ENCODE peak calls at places on chromosome 16, in six cellular contexts. M, L, A, S, H and V are unnamed samples.

GRCh38 chr16:71792176-71792575 is 16.5 kb downstream of the AP1G1 start:
- DNase-seq in A (peak; percentile 60), L (no peak), S (no peak), H (no peak), M (no peak), V (peak; percentile 38)

GRCh38 chr16:31577411-31577810 is 49.7 kb downstream of the AHSP start:
- DNase-seq in L (no peak), H (no peak), A (no peak), S (no peak), M (no peak), V (no peak)

GRCh38 chr16:77297996-77298637 is 98.9 kb downstream of the SYCE1L start:
- DNase-seq in S (peak; percentile 51), H (peak; percentile 60), M (no peak), A (peak; percentile 49), L (no peak), V (no peak)

GRCh38 chr16:55760665-55761035 is 72.2 kb downstream of the CES1 start:
- DNase-seq in S (no peak), H (no peak), A (peak; percentile 9), L (no peak), M (no peak), V (no peak)

GRCh38 chr16:84245933-84246678 is 6.3 kb upstream of the KCNG4 start:
- DNase-seq in A (no peak), L (no peak), S (no peak), H (no peak), M (no peak), V (no peak)

GRCh38 chr16:64428463-64428862 is 693.4 kb downstream of the CDH11 start:
- DNase-seq in A (peak; percentile 62), H (peak; percentile 82), M (no peak), S (peak; percentile 75), L (peak; percentile 81), V (peak; percentile 65)

GRCh38 chr16:71894229-71894920 is 956 bp upstream of the IST1 start:
- DNase-seq in M (peak; percentile 68), S (peak; percentile 59), A (peak; percentile 74), L (peak; percentile 76), H (peak; percentile 77), V (peak; percentile 86)

GRCh38 chr16:85393674-85394510 is 219.2 kb upstream of the GSE1 start:
- DNase-seq in H (no peak), S (peak; percentile 23), A (peak; percentile 64), M (peak; percentile 97), L (peak; percentile 40), V (peak; percentile 68)

GRCh38 chr16:10971560-10971961 is 27.2 kb downstream of the CLEC16A start:
- DNase-seq in A (peak; percentile 88), S (peak; percentile 80), H (peak; percentile 73), L (peak; percentile 92), M (no peak), V (peak; percentile 95)

GRCh38 chr16:77273815-77274214 is 74.6 kb downstream of the SYCE1L start:
- DNase-seq in H (no peak), M (no peak), A (no peak), S (peak; percentile 36), L (no peak), V (no peak)

GRCh38 chr16:333406-334094 is 19.0 kb downstream of the AXIN1 start:
- DNase-seq in L (no peak), H (no peak), S (no peak), M (no peak), A (no peak), V (peak; percentile 38)

GRCh38 chr16:130533-131173 is 7.8 kb downstream of the NPRL3 start:
- DNase-seq in S (no peak), M (no peak), H (no peak), L (no peak), A (no peak), V (no peak)

GRCh38 chr16:27452569-27453475 is 50.8 kb downstream of the IL21R start:
- DNase-seq in M (no peak), L (no peak), S (no peak), A (no peak), H (no peak), V (no peak)

GRCh38 chr16:15865742-15866141 is 8.9 kb upstream of the MYH11 start:
- DNase-seq in L (peak; percentile 73), A (peak; percentile 14), M (no peak), S (no peak), H (no peak), V (peak; percentile 61)

GRCh38 chr16:7086842-7087616 is 245.6 kb upstream of the RBFOX1 start:
- DNase-seq in S (peak; percentile 1), M (peak; percentile 78), A (no peak), L (no peak), H (no peak), V (no peak)

GRCh38 chr16:24853830-24854229 is 8.1 kb downstream of the SLC5A11 start:
- DNase-seq in M (peak; percentile 54), A (peak; percentile 66), L (peak; percentile 66), S (peak; percentile 78), H (peak; percentile 63), V (peak; percentile 53)

DNA sequence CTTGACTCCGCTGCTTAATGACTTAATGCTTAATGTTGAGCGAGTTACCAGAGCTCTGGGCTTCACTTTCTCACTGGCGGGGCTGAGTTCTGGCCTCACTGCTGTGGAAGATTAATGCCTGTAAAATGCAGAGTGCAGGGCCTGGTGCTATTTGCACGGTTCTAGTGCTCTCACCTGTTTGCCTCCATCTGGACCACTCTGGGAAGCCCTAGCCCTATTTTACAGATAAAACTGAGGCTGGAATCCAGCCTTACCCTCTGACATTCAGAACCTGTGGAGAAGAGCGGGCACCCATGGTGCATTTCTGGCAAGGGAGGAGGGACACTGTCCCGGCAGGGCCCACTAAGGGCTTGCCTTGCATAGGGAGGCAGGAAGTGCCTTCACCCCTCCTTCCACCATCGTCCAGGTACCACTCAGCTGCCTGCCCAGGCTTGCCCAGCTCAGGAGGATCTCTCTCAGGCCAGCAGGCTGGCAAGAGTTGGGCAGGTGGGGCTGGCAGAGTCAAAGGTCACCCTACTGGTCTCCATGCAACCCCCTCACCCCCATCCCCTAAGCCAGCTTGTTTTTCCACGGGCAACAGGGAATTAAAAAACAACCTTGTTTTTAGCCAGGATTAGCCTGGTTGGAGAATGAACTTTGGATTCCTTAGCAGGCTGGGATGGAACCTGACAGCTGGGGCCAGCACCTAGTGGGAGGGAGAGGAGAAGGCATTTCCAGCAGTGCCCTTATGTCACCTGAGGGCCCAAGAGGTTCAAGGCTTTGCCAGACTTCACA is 4.1 kb upstream of the UBALD1 start:
- DNase-seq in A (no peak), L (no peak), S (no peak), M (no peak), H (no peak), V (no peak)
- H3K9ac ChIP-seq in A (no peak overlapping the region), L (no peak overlapping the region), S (no peak overlapping the region), M (no peak overlapping the region), H (no peak overlapping the region), V (no peak overlapping the region)

DNA sequence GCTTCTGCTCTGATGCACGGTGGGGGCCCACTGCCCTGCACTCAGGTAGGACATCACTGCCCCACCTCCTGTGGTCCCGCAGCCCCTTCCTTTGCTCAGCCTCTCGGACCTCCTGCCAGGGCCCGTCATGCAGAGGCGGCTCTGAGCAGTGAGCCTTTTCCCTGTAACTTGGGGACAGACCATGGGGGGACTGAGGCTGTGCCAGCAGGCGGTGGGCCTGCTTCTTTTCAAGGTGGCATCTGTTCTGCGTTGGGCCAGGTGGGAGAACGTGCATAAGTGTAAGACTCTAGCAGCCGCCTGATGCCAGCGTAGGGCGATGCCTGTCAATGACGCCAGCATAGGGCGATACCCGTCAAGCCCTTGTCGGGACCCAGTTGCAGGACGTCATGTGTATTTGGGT is 40.3 kb upstream of the ZNF469 start:
- DNase-seq in A (no peak), L (no peak), H (no peak), M (no peak), S (no peak), V (no peak)
- H3K27me3 ChIP-seq in A (no peaks in the 10 kb centered on the region), L (no peaks in the 10 kb centered on the region), H (no peaks in the 10 kb centered on the region), M (no peaks in the 10 kb centered on the region), S (no peaks in the 10 kb centered on the region), V (no peaks in the 10 kb centered on the region)

GRCh38 chr16:12318661-12319463 is 342.3 kb downstream of the SNX29 start:
- DNase-seq in L (peak; percentile 24), A (peak; percentile 18), H (no peak), S (no peak), M (no peak), V (no peak)
- H3K9ac ChIP-seq in L (no peak overlapping the region), A (no peak overlapping the region), H (no peak overlapping the region), S (no peak overlapping the region), M (no peak overlapping the region), V (no peak overlapping the region)

DNA sequence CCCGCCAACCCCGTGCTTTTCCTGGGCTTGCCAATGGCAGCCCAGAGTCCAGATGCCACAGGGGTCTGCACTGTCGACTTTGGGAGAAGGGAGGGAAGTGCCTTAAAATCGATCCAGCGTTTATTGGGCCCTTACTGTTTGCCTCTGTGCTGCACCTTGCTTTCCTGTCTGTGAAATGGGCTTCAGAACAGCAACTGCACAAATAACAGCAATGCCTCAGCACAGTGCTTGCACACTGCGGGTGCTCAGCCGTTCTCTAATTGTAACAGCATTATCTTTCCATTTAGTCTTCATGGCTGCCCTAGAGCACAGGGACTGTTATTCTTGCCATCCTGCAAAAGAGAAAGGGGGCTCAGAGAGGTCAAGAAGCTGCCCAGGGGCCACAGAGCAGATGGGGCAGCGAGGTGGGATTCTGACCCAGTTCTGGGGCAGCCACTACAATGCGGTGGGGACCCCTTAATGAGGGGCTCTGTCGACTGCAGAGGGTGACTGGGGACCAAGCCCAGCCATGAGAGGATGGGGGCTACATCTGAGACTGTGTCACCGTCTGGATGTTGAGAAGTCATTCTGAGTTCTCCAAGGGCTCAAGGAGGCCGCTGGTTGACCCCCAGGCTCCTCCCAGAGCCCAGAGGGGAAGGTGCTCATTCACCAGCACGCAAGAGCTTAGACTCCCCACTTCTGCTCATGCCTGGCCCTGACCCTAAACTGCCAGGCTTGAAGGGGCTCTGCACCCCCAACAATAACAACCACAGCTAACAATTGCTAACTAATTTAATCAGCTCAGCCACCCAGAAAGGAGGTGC is 9.4 kb upstream of the FOXF1 start:
- DNase-seq in A (no peak), H (no peak), M (no peak), S (no peak), L (no peak), V (no peak)
- H3K27me3 ChIP-seq in A (peaks cover 94% of the 10 kb centered on the region), H (peaks cover 86% of the 10 kb centered on the region), M (peaks cover 100% of the 10 kb centered on the region), S (peaks cover 89% of the 10 kb centered on the region), L (no peaks in the 10 kb centered on the region), V (peaks cover 84% of the 10 kb centered on the region)

DNA sequence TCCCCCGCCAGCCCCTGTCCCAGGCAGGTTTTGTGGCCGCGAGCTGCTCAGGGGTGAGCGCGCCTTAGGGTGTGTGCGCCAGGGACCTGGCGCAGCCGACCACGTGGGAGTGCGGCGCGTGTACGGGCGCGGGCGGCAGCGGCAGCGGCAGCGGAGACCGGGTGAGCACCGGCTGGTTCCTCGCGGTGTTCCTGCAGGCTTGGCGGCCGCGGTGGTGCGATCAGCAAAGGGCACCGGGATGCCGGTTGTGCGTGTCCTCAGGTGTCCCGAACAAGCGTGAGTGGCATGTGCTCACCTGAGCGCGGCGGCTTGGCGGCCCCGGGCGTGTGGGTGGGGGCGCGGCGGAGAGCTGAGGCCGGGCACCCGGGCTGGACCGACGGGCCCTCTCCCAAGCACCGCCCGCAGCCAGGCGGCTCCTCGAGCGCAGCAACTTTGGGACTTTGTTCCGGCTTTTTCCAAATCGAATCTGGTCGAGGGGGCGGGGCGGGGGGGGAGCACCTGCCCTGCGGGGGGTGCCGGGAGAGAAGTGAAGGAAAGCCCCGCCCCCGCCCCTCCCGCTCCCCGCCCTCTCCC is 331 bp upstream of the HSD11B2 start:
- DNase-seq in L (no peak), M (peak; percentile 77), S (peak; percentile 52), A (peak; percentile 41), H (no peak), V (no peak)
- H3K9ac ChIP-seq in L (no peak overlapping the region), M (peak overlapping the region; percentile 76), S (peak overlapping the region; percentile 54), A (no peak overlapping the region), H (no peak overlapping the region), V (no peak overlapping the region)